ENCODE peak calls at places on chromosomes 13 and 19, in nine cellular contexts. F is ovary, U is cardiac fibroblast, N is body of pancreas, Q is GM13977, T is AG09319, M is epithelial cell of proximal tubule, I is tibial nerve, V is lower leg skin. P is an unnamed sample.

GRCh38 chr19:584240-585001 is 5.3 kb upstream of the HCN2 start:
- DNase-seq in F (peak), U (peak), N (peak), Q (peak), T (no peak), M (no peak), I (no peak), V (no peak), P (peak)

GRCh38 chr19:47790398-47790814 is 11.9 kb downstream of the SELENOW start:
- DNase-seq in F (peak), U (peak), N (peak), Q (peak), T (peak), M (no peak), I (peak), V (peak), P (peak)

GRCh38 chr13:45119469-45119989 is 781 bp upstream of the GTF2F2 start:
- DNase-seq in F (no peak), U (peak), N (peak), Q (peak), T (no peak), M (no peak), I (peak), V (no peak), P (no peak)

GRCh38 chr13:79869326-79869725 is 388.4 kb downstream of the NDFIP2 start:
- DNase-seq in F (no peak), U (no peak), N (peak), Q (no peak), T (no peak), M (peak), I (no peak), V (no peak), P (no peak)

GRCh38 chr13:80054806-80055205 is 286.1 kb downstream of the SPRY2 start:
- DNase-seq in F (no peak), U (peak), N (no peak), Q (no peak), T (no peak), M (no peak), I (no peak), V (no peak), P (no peak)

GRCh38 chr13:92843549-92843948 is 383.1 kb upstream of the GPC6 start:
- DNase-seq in F (no peak), U (peak), N (no peak), Q (no peak), T (peak), M (peak), I (no peak), V (no peak), P (no peak)

GRCh38 chr13:98406475-98406874 is 170.4 kb downstream of the STK24 start:
- DNase-seq in F (no peak), U (no peak), N (peak), Q (no peak), T (no peak), M (no peak), I (no peak), V (no peak), P (no peak)

GRCh38 chr13:46140044-46140443 is 35.2 kb upstream of the CPB2 start:
- DNase-seq in F (no peak), U (no peak), N (no peak), Q (no peak), T (no peak), M (no peak), I (no peak), V (no peak), P (no peak)

GRCh38 chr19:14525729-14526128 is 3.7 kb upstream of the TECR start:
- DNase-seq in F (no peak), U (no peak), N (no peak), Q (no peak), T (no peak), M (no peak), I (no peak), V (peak), P (no peak)

GRCh38 chr13:94325660-94326059 is 153.8 kb downstream of the DCT start:
- DNase-seq in F (peak), U (no peak), N (no peak), Q (no peak), T (no peak), M (no peak), I (no peak), V (no peak), P (no peak)

GRCh38 chr19:7382694-7383093 is 34.0 kb downstream of the ARHGEF18 start:
- DNase-seq in F (no peak), U (no peak), N (no peak), Q (no peak), T (no peak), M (no peak), I (no peak), V (no peak), P (no peak)
- TF ChIP-seq CTCF in F (no peak), U (no peak), N (no peak), Q (no peak), T (no peak), M (no peak), I (no peak), V (no peak), P (no peak)

GRCh38 chr13:49099513-49099877 is 120.6 kb upstream of the MLNR start:
- DNase-seq in F (no peak), U (no peak), N (no peak), Q (no peak), T (no peak), M (no peak), I (no peak), V (no peak), P (no peak)

GRCh38 chr13:49100637-49101570 is 119.2 kb upstream of the MLNR start:
- DNase-seq in F (no peak), U (no peak), N (no peak), Q (no peak), T (no peak), M (no peak), I (no peak), V (no peak), P (no peak)

GRCh38 chr13:49098198-49098597 is 121.9 kb upstream of the MLNR start:
- DNase-seq in F (no peak), U (peak), N (peak), Q (no peak), T (peak), M (no peak), I (no peak), V (no peak), P (no peak)

GRCh38 chr13:49097374-49097773 is 121.7 kb downstream of the FNDC3A start:
- DNase-seq in F (no peak), U (peak), N (peak), Q (no peak), T (peak), M (no peak), I (no peak), V (peak), P (no peak)

GRCh38 chr13:49098771-49099512 is 121.2 kb upstream of the MLNR start:
- DNase-seq in F (no peak), U (peak), N (no peak), Q (no peak), T (no peak), M (no peak), I (no peak), V (no peak), P (no peak)
- TF ChIP-seq CTCF in F (peak), U (peak), N (no peak), Q (peak), T (peak), M (peak), I (peak), V (no peak), P (no peak)

DNA sequence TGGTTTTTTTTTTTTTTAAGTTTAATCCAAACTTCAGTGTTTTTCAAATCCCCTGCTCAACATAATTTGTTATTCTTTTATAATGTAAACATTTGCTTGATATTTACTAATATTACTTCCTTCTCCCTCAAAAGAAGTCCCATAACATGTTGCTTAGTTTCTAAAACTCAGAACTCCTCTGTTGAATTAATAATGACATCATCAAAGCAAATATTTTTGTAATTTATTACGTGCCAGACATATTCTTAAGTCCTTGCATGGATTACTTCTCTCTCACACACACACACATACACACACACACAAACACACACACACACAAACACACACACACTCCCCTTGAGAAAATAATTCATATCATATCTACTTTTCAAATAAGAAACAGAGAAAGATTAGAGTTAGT is 1432.3 kb upstream of the SPRY2 start:
- DNase-seq in F (no peak), U (no peak), N (no peak), Q (no peak), T (no peak), M (no peak), I (no peak), V (no peak), P (no peak)
- TF ChIP-seq CTCF in F (no peak), U (no peak), N (no peak), Q (no peak), T (no peak), M (no peak), I (no peak), V (no peak), P (no peak)

GRCh38 chr13:112822851-112823250 is 133.0 kb downstream of the ATP11A start:
- DNase-seq in F (no peak), U (no peak), N (no peak), Q (no peak), T (no peak), M (no peak), I (no peak), V (no peak), P (no peak)
- TF ChIP-seq CTCF in F (no peak), U (no peak), N (no peak), Q (no peak), T (no peak), M (no peak), I (no peak), V (no peak), P (no peak)

GRCh38 chr13:30334663-30335386 is 27.5 kb upstream of the KATNAL1 start:
- DNase-seq in F (no peak), U (peak), N (peak), Q (peak), T (no peak), M (no peak), I (no peak), V (no peak), P (no peak)
- TF ChIP-seq CTCF in F (no peak), U (peak), N (no peak), Q (peak), T (peak), M (peak), I (no peak), V (no peak), P (peak)

P was measured in glutamatergic neuron.